ENCODE peak calls at places on chromosomes 7 and 10, in eight cellular contexts. D, U, L, P, E, T, R and Y are unnamed samples.
A peak's percentile ranks its signal among the peaks of the same experiment; 100 is the strongest.

GRCh38 chr7:102287465-102288146 is 938 bp downstream of the SH2B2 start:
- DNase-seq in L (peak; percentile 28), D (peak; percentile 58), T (peak; percentile 57), E (peak; percentile 47), U (no peak), P (peak; percentile 69), R (no peak), Y (no peak)

GRCh38 chr10:43113201-43113893 is 24.9 kb upstream of the CSGALNACT2 start:
- DNase-seq in U (no peak), L (no peak), E (no peak), D (no peak), R (no peak), P (no peak), T (no peak), Y (no peak)

GRCh38 chr7:54837761-54838539 is 78.9 kb upstream of the SEC61G start:
- DNase-seq in E (no peak), T (no peak), P (no peak), U (no peak), D (no peak), R (no peak), L (no peak), Y (no peak)

GRCh38 chr10:122435212-122435827 is 19.1 kb upstream of the ARMS2 start:
- DNase-seq in T (no peak), R (no peak), L (no peak), U (no peak), P (no peak), D (peak; percentile 57), E (peak; percentile 49), Y (peak; percentile 29)

GRCh38 chr10:124279298-124279697 is 139.4 kb downstream of the OAT start:
- DNase-seq in D (no peak), R (no peak), T (no peak), P (no peak), L (no peak), U (no peak), E (no peak), Y (no peak)

GRCh38 chr7:19665399-19666008 is 43.3 kb downstream of the POLR1F start:
- DNase-seq in P (no peak), D (peak; percentile 63), U (no peak), T (no peak), R (no peak), E (no peak), L (no peak), Y (no peak)

GRCh38 chr10:123289432-123289831 is 135.2 kb downstream of the BUB3 start:
- DNase-seq in L (no peak), D (no peak), U (no peak), R (no peak), E (no peak), P (no peak), T (no peak), Y (no peak)

GRCh38 chr7:70051726-70052125 is 453.5 kb downstream of the AUTS2 start:
- DNase-seq in D (no peak), E (no peak), U (no peak), P (no peak), T (no peak), R (no peak), L (no peak), Y (no peak)

GRCh38 chr10:61316866-61317265 is 136.3 kb downstream of the TMEM26 start:
- DNase-seq in D (no peak), E (no peak), U (no peak), P (no peak), T (no peak), L (no peak), R (no peak), Y (no peak)

GRCh38 chr10:61313460-61313859 is 139.7 kb downstream of the TMEM26 start:
- DNase-seq in L (no peak), E (no peak), T (no peak), P (no peak), R (peak; percentile 14), D (no peak), U (peak; percentile 39), Y (no peak)

GRCh38 chr10:61318429-61318828 is 134.8 kb downstream of the TMEM26 start:
- DNase-seq in P (no peak), T (no peak), L (no peak), E (no peak), R (no peak), D (no peak), U (no peak), Y (no peak)

GRCh38 chr10:61319550-61320256 is 133.5 kb downstream of the TMEM26 start:
- DNase-seq in P (no peak), L (no peak), T (no peak), E (no peak), R (no peak), U (no peak), D (no peak), Y (no peak)

DNA sequence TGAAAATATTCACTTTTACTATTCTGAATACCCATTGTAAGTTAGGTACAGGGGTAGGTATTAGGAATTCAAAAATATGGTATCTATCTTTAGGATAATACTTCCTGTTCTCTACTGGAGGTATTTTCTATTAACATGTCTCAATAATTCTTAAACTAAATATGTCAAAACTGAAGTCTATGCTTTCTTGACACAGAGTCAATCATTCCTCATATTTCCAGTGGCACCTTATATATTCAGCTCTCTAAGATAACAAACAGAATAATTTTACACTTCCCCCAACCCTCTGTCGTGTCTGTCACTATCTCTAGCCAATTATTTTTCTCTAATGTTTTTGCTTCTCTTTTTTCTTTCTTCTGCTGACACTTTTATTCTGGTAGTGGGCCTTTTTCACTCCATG is 138.9 kb downstream of the TMEM26 start:
- DNase-seq in E (no peak), L (no peak), P (no peak), R (no peak), D (no peak), U (no peak), T (no peak), Y (no peak)
- H3K4me3 ChIP-seq in E (no peak overlapping the region), L (no peak overlapping the region), P (no peak overlapping the region), R (no peak overlapping the region), D (no peak overlapping the region), U (no peak overlapping the region), T (no peak overlapping the region), Y (no peak overlapping the region)

GRCh38 chr7:138460649-138461607 is 869 bp downstream of the TRIM24 start:
- DNase-seq in P (peak; percentile 73), D (peak; percentile 89), R (no peak), E (peak; percentile 79), L (peak; percentile 36), U (peak; percentile 70), T (peak; percentile 61), Y (no peak)

GRCh38 chr7:138456220-138456619 is 3.8 kb upstream of the TRIM24 start:
- DNase-seq in T (no peak), L (no peak), U (no peak), P (no peak), D (no peak), R (no peak), E (no peak), Y (no peak)

GRCh38 chr7:138458576-138459234 is 1.4 kb upstream of the TRIM24 start:
- DNase-seq in L (no peak), D (peak; percentile 28), T (no peak), U (no peak), E (no peak), R (no peak), P (no peak), Y (no peak)

GRCh38 chr7:138460176-138460648 is at the start of gene TRIM24:
- DNase-seq in T (no peak), P (peak; percentile 99), L (peak; percentile 96), U (no peak), R (no peak), E (no peak), D (peak; percentile 99), Y (no peak)

GRCh38 chr7:138459300-138460175 is 521 bp upstream of the TRIM24 start:
- DNase-seq in R (peak; percentile 87), U (peak; percentile 97), T (peak; percentile 98), L (peak; percentile 97), P (no peak), E (peak; percentile 98), D (no peak), Y (peak; percentile 86)
- TF ChIP-seq CTCF in R (peak; percentile 7), U (peak; percentile 8), T (no peak), L (peak; percentile 27), P (peak; percentile 47), E (no peak), D (no peak), Y (no peak)

GRCh38 chr10:107163904-107164861 is at the start of gene SORCS1:
- DNase-seq in R (no peak), U (no peak), L (no peak), E (no peak), D (no peak), P (peak; percentile 51), T (no peak), Y (no peak)
- H3K4me3 ChIP-seq in R (no peak within 1 kb of the TSS), U (no peak within 1 kb of the TSS), L (peak within 1 kb of the TSS; percentile 45), E (no peak within 1 kb of the TSS), D (no peak within 1 kb of the TSS), P (no peak within 1 kb of the TSS), T (peak within 1 kb of the TSS; percentile 46), Y (no peak within 1 kb of the TSS)

GRCh38 chr10:88623835-88624234 is 37.3 kb downstream of the LIPJ start:
- DNase-seq in D (no peak), P (no peak), R (no peak), U (no peak), L (no peak), T (no peak), E (no peak), Y (no peak)

GRCh38 chr10:88616250-88616977 is 29.9 kb downstream of the LIPJ start:
- DNase-seq in L (peak; percentile 33), E (no peak), T (no peak), D (no peak), U (peak; percentile 12), R (no peak), P (no peak), Y (no peak)

GRCh38 chr10:88617772-88618300 is 31.3 kb downstream of the LIPJ start:
- DNase-seq in R (no peak), L (no peak), D (no peak), P (no peak), E (no peak), U (no peak), T (no peak), Y (no peak)

GRCh38 chr10:88618496-88618895 is 31.9 kb downstream of the LIPJ start:
- DNase-seq in E (no peak), R (no peak), T (no peak), P (peak; percentile 69), D (no peak), U (no peak), L (no peak), Y (no peak)

DNA sequence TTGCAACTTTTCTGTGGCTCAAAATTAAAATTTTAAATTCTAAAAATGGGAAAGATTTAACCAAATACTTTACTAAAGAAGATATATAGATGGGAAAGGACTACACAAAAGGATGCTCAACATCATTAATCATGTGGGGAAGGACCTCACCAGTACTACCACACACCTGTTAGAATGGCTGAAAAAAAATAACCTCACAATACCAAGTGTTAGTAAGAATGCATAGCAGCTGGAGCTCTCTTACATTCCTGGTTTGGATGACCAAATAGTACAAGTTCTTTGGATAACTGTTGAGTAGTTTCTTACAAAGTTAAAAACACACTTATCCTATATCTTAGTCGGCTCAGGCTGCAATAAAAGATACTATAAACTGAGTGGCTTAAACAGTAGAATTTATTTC is 33.9 kb downstream of the LIPJ start:
- DNase-seq in P (no peak), L (no peak), R (no peak), E (no peak), D (no peak), U (no peak), T (no peak), Y (no peak)
- TF ChIP-seq CTCF in P (no peak), L (no peak), R (no peak), E (no peak), D (no peak), U (no peak), T (no peak), Y (no peak)